ENCODE peak calls at places on chromosomes 12 and 14, in ten cellular contexts. T is OCI-LY7, Y is choroid plexus epithelial cell, G is heart left ventricle, J is left ventricle myocardium inferior, F is bronchial epithelial cell, I is cardiac fibroblast, B is astrocyte of the spinal cord, Z is AG10803, A is tibial artery. S is an unnamed sample.

GRCh38 chr12:19030180-19030579 is 99.4 kb upstream of the PLEKHA5 start:
- DNase-seq in G (no peak), J (no peak), Z (no peak), A (no peak), T (no peak), B (no peak), Y (no peak), I (no peak), F (peak), S (no peak)

GRCh38 chr14:59918824-59919581 is 941 bp upstream of the LRRC9 start:
- DNase-seq in B (peak), T (peak), Z (peak), G (no peak), Y (peak), J (no peak), F (peak), A (peak), I (peak), S (peak)

GRCh38 chr12:51192284-51192671 is 19.3 kb upstream of the TFCP2 start:
- DNase-seq in Z (no peak), Y (no peak), T (no peak), F (no peak), B (no peak), A (no peak), G (no peak), J (no peak), I (no peak), S (peak)

GRCh38 chr12:106328735-106329134 is 26.2 kb downstream of the TCP11L2 start:
- DNase-seq in A (no peak), G (no peak), Z (no peak), I (no peak), Y (no peak), B (no peak), F (no peak), J (no peak), T (no peak), S (no peak)

GRCh38 chr12:58961906-58962305 is 41.6 kb upstream of the LRIG3 start:
- DNase-seq in A (no peak), F (no peak), J (no peak), Z (no peak), I (peak), G (no peak), T (no peak), Y (peak), B (no peak), S (no peak)

GRCh38 chr12:113297621-113298471 is 37.1 kb downstream of the SLC8B1 start:
- DNase-seq in B (no peak), Z (no peak), Y (no peak), A (no peak), J (no peak), I (no peak), G (peak), T (no peak), F (no peak), S (no peak)

GRCh38 chr14:24874514-24875202 is 175.3 kb downstream of the STXBP6 start:
- DNase-seq in T (no peak), G (no peak), A (no peak), J (no peak), B (no peak), Y (no peak), I (no peak), F (no peak), Z (no peak), S (no peak)

GRCh38 chr12:123187637-123188036 is 36.7 kb upstream of the PITPNM2 start:
- DNase-seq in I (no peak), J (no peak), F (no peak), B (no peak), T (no peak), Z (no peak), Y (no peak), A (no peak), G (no peak), S (no peak)

GRCh38 chr14:58270628-58271027 is 26.0 kb downstream of the PSMA3 start:
- DNase-seq in G (no peak), T (no peak), A (no peak), Y (no peak), B (peak), J (no peak), F (no peak), I (peak), Z (no peak), S (no peak)

GRCh38 chr12:82625523-82625922 is 61.2 kb upstream of the TMTC2 start:
- DNase-seq in T (no peak), B (no peak), I (no peak), Y (no peak), G (no peak), J (no peak), F (no peak), A (no peak), Z (no peak), S (no peak)

GRCh38 chr14:92880851-92881250 is 42.1 kb upstream of the CHGA start:
- DNase-seq in T (no peak), I (peak), B (peak), F (peak), G (no peak), Z (peak), Y (peak), A (no peak), J (no peak), S (no peak)

GRCh38 chr12:101230547-101230946 is 20.5 kb upstream of the SLC5A8 start:
- DNase-seq in I (peak), J (no peak), Z (peak), B (peak), T (no peak), Y (peak), F (peak), G (no peak), A (no peak), S (no peak)

GRCh38 chr12:77891531-77892147 is 60.9 kb downstream of the NAV3 start:
- DNase-seq in Y (no peak), J (no peak), G (no peak), A (no peak), B (no peak), Z (no peak), I (no peak), T (no peak), F (no peak), S (peak)

GRCh38 chr12:53217930-53218307 is 10.9 kb upstream of the ITGB7 start:
- DNase-seq in I (peak), Z (peak), T (no peak), J (no peak), A (no peak), Y (no peak), B (no peak), F (no peak), G (no peak), S (no peak)

DNA sequence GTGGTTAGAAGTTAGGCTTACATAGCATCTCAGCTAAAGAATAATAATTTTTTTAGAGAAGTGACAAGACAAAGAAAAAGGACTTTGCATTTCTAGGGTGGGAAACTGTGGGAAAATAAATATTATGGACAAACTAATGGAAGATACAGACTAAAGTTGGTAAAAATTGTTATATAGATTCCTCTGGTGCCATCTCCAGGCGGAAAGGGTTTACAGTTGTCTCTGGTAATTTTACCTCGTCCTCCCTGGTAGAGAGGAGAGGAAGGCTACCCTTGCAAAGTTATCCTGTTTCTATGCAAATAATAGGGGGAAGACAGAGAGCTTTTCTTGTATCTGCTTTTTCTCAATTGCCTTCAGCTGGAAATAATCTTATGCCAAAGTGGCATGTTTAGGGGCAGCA is 5.2 kb downstream of the OR11G2 start:
- DNase-seq in G (no peak), F (no peak), A (no peak), J (no peak), T (no peak), I (no peak), Z (no peak), B (no peak), Y (no peak), S (no peak)
- TF ChIP-seq CTCF in G (no peak), F (no peak), A (no peak), J (no peak), T (peak), I (no peak), Z (no peak), B (no peak), Y (no peak), S (no peak)

DNA sequence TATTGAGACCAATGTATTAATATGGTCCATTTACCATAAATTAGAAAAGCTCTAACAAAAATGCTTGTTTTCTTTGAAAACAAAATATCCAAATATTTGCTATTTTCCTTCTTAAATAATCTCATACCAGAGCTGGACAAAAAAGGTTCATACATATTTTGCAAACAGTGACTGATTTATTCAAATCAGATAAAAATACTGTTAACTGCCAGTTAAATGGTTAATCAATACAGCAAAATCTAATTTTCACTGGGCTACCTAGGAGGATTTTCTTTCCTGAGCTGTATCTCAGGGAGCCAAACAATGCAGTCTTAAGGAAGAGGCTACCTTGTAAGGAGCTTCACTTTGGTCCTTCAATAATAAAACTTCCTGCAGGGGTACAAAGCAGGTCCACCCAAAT is 2.0 kb downstream of the FERMT2 start:
- DNase-seq in F (no peak), J (no peak), I (no peak), B (no peak), Z (no peak), A (no peak), Y (no peak), G (no peak), T (no peak), S (no peak)
- H3K4me3 ChIP-seq in F (no peak), J (peak), I (peak), B (peak), Z (peak), A (peak), Y (peak), G (peak), T (no peak), S (no peak)

GRCh38 chr14:29536886-29537511 is 390.6 kb downstream of the PRKD1 start:
- DNase-seq in B (peak), F (peak), Y (peak), T (peak), G (no peak), I (peak), J (no peak), A (no peak), Z (peak), S (peak)
- TF ChIP-seq CTCF in B (peak), F (peak), Y (peak), T (peak), G (peak), I (peak), J (peak), A (peak), Z (peak), S (peak)

DNA sequence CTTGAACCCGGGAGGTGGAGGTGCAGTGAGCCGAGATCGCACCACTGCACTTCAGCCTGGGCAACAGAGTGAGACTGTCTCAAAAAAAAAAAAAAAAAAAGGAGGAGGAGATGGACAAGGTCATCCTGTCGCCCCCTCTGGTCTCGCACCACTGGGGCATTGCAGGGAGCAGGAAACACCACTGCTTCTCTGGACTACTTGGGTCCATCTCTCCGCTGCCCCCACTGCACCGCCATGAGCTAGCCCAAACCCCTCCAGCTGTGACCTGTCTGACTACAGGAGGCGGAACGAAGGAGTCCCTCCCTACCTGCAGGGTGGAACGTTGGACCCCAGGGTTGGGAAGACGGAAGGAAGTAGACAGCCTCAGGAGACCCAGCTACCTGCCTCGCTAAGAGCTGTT is 18.2 kb upstream of the FAM222A start:
- DNase-seq in A (no peak), Y (no peak), T (no peak), Z (no peak), F (no peak), I (no peak), G (no peak), B (no peak), J (no peak), S (no peak)
- H3K4me3 ChIP-seq in A (no peak), Y (no peak), T (no peak), Z (no peak), F (no peak), I (no peak), G (no peak), B (no peak), J (no peak), S (no peak)

GRCh38 chr12:116697305-116698130 is 40.4 kb downstream of the SPRING1 start:
- DNase-seq in J (peak), B (no peak), F (no peak), G (no peak), Y (no peak), T (peak), A (no peak), I (peak), Z (no peak), S (peak)
- TF ChIP-seq CTCF in J (peak), B (peak), F (peak), G (peak), Y (peak), T (peak), A (no peak), I (peak), Z (peak), S (peak)

DNA sequence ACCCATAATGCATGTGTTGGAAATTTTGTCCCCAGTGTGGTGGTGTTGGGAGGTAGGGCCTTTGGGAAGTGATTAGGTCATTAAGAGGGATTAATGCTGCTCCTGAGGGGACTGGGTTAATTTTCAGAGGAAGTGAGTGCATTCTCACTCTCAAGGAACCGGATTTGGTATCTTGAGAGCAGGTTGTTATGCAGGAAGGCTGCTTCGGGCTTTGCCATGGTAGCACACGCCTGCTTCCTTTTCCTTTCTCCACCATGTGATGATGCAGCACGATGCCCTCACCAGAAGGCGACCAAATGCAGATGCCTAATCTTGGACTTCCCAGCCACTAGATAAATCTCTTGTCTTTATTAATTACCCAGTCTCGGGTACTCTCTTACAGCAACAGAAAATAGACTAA is 257.1 kb downstream of the SSPN start:
- DNase-seq in B (no peak), F (no peak), Z (no peak), T (no peak), J (no peak), G (no peak), Y (no peak), A (no peak), I (no peak), S (no peak)
- H3K4me3 ChIP-seq in B (no peak), F (no peak), Z (no peak), T (no peak), J (no peak), G (no peak), Y (no peak), A (no peak), I (no peak), S (no peak)

GRCh38 chr14:22598896-22599244 is 770 bp downstream of the ABHD4 start:
- DNase-seq in T (peak), F (peak), I (peak), Y (peak), B (peak), J (no peak), G (no peak), Z (peak), A (peak), S (peak)
- TF ChIP-seq CTCF in T (peak), F (peak), I (peak), Y (peak), B (peak), J (peak), G (peak), Z (peak), A (peak), S (peak)

S was measured in GM12865.